ENCODE peak calls at places on chromosomes 4 and X, in eight cellular contexts. G is A549, N is spleen, E is stomach, K is uterus, O is esophagus squamous epithelium, U is transverse colon, P is sigmoid colon. V is an unnamed sample.
A peak's percentile ranks its signal among the peaks of the same experiment; 100 is the strongest.

GRCh38 chrX:44775726-44776125 is 68.1 kb upstream of the DUSP21 start:
- DNase-seq in K (no peak), P (no peak), O (no peak), G (no peak), E (no peak), U (peak; percentile 32), N (no peak), V (no peak)

GRCh38 chr4:88584471-88584900 is 7.8 kb upstream of the HERC3 start:
- DNase-seq in O (no peak), U (no peak), K (no peak), E (no peak), P (no peak), G (no peak), N (no peak), V (no peak)

GRCh38 chr4:186942745-186943606 is 219.3 kb upstream of the FAT1 start:
- DNase-seq in E (no peak), G (no peak), N (no peak), U (no peak), K (no peak), O (no peak), P (peak; percentile 73), V (no peak)

GRCh38 chr4:144627663-144628076 is 18.3 kb upstream of the HHIP start:
- DNase-seq in K (no peak), O (no peak), E (no peak), N (no peak), G (no peak), U (no peak), P (no peak), V (no peak)

GRCh38 chrX:12701625-12702024 is 89.6 kb upstream of the PRPS2 start:
- DNase-seq in U (peak; percentile 42), P (peak; percentile 73), E (peak; percentile 71), N (no peak), G (peak; percentile 41), K (no peak), O (no peak), V (peak; percentile 13)

GRCh38 chr4:29423836-29424721 is 1296.1 kb upstream of the PCDH7 start:
- DNase-seq in O (no peak), E (no peak), N (no peak), G (peak; percentile 0), K (no peak), U (no peak), P (no peak), V (peak; percentile 6)

GRCh38 chr4:76781698-76782595 is 116.0 kb downstream of the SOWAHB start:
- DNase-seq in G (no peak), E (no peak), K (no peak), N (no peak), O (no peak), U (no peak), P (no peak), V (peak; percentile 35)

GRCh38 chr4:26288308-26288982 is 32.4 kb upstream of the RBPJ start:
- DNase-seq in E (no peak), P (no peak), G (no peak), U (no peak), K (no peak), N (no peak), O (no peak), V (peak; percentile 14)

GRCh38 chrX:130108647-130109428 is 1.5 kb downstream of the ELF4 start:
- DNase-seq in E (no peak), N (peak; percentile 90), U (peak; percentile 73), G (peak; percentile 76), P (no peak), O (no peak), K (no peak), V (peak; percentile 81)

GRCh38 chrX:130109429-130110378 is 593 bp downstream of the ELF4 start:
- DNase-seq in E (no peak), K (no peak), O (no peak), U (no peak), G (no peak), P (peak; percentile 69), N (peak; percentile 86), V (no peak)

GRCh38 chrX:130106071-130106470 is 4.2 kb downstream of the ELF4 start:
- DNase-seq in G (no peak), N (no peak), U (no peak), E (no peak), P (no peak), K (no peak), O (no peak), V (no peak)

GRCh38 chrX:130103605-130104004 is 6.7 kb downstream of the ELF4 start:
- DNase-seq in K (no peak), O (no peak), G (no peak), E (no peak), P (no peak), N (no peak), U (no peak), V (no peak)

GRCh38 chrX:130105226-130105625 is 5.1 kb downstream of the ELF4 start:
- DNase-seq in G (no peak), P (no peak), O (no peak), N (no peak), K (no peak), U (no peak), E (no peak), V (no peak)
- TF ChIP-seq POLR2A in G (no peak), P (no peak), O (no peak), N (no peak), K (no peak), U (no peak), E (no peak), V (no peak)

DNA sequence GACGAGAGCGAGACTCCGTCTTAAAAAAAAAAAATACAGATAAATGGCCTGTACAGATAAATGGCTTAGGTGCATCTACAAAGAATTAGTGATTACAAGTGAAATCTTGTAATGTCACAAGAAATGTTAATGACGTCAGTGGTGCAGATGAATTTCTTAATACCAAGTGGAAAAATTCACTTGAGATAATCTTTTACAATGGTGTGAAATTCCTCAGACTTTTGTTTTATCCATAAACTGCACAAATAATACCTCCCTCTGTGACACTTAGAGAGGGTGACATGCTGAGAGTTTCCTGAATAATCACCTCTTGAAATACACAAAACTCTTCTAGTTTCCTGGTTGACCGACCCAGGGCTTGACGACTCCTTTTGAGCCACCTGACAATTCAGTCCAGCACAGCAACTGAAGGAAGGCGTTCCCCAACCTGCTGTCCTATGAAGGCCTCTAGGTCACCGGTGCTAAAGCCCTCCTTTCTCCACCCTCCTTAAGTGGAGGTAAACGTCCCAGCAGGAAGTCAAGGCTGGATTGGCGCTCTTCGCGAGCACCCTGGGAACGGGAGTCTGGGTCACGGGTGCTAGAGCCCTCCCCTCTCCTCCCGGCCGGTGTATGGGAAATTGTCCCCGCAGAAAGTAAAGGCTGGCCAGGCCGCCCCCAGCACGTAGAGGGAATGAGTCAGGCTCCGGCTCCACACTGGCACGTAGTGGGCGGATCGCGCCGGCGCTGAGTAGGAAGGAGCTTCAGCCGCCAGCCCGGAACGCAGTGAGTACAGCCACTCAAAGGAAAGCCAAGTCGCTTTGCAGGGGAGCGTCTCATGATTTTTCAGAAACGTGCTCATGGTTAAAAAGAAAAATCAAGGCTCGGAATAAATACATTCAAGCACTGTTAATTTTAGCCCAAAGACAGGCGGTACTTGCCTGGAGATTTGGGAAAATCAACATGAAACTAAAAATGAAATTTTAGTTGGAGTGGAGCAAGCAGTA is at the start of gene TMEM144:
- DNase-seq in P (peak; percentile 96), O (peak; percentile 5), K (peak; percentile 91), G (peak; percentile 73), E (peak; percentile 89), U (peak; percentile 92), N (peak; percentile 92), V (peak; percentile 65)
- TF ChIP-seq POLR2A in P (peak; percentile 62), O (no peak), K (peak; percentile 41), G (peak; percentile 51), E (no peak), U (peak; percentile 94), N (no peak), V (no peak)

DNA sequence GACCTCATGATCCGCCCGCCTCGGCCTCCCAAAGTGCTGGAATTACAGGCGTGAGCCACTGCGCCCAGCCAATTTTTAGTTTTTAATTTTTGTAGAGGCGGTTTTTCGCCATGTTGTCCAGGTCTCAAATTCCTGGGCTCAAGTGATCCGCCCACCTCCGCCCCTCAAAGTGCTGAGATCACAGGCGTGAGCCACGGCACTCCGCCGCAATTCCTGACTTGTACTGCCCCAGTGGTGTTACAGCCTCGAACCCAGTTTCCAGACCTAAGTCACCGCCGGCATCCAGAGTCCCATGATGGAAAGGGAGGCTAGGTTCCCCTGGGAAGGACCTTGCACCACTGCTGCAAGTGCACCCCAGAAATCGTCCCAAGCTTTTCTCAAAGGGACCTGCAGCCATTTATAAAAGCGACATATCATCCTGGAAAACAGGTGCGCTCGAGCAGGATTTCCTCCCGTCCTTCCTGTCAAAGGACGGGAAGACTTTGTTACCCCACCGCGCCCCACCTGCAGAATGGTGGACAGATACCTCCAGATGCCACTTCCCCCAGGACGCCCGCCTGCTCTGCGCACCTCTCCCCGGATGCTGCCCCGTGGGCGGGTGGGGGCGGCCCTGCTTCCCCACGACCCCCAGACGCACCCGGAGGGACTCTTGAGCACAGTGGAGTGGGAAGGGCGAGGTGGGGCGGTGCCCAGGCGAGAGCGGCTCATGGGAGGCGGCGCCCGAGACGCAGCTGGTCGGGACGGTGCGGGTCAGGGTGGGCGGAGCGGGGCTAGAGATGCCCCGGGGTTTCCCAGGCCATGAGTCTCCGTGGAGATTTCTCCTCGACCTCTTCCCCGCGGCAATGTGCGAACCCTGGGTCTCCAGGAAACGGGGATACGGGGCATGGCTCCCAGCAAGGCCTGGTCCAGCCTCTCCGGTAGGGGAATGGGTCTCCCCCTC is 959 bp upstream of the RPL10 start:
- DNase-seq in G (peak; percentile 61), N (peak; percentile 92), E (peak; percentile 73), U (peak; percentile 83), O (no peak), K (peak; percentile 83), P (peak; percentile 90), V (no peak)
- TF ChIP-seq POLR2A in G (peak; percentile 49), N (no peak), E (no peak), U (no peak), O (no peak), K (peak; percentile 13), P (peak; percentile 30), V (no peak)

GRCh38 chr4:169270156-169270809 is 473 bp downstream of the SH3RF1 start:
- DNase-seq in O (no peak), G (peak; percentile 28), U (peak; percentile 69), K (peak; percentile 46), E (peak; percentile 71), N (peak; percentile 87), P (peak; percentile 70), V (no peak)

GRCh38 chr4:169272265-169272886 is 1.6 kb upstream of the SH3RF1 start:
- DNase-seq in K (no peak), G (no peak), U (no peak), E (no peak), N (no peak), P (no peak), O (no peak), V (no peak)

GRCh38 chr4:169271692-169272007 is 894 bp upstream of the SH3RF1 start:
- DNase-seq in K (no peak), U (peak; percentile 22), G (no peak), O (no peak), P (no peak), E (no peak), N (no peak), V (no peak)

GRCh38 chr4:169268951-169269781 is 1.6 kb downstream of the SH3RF1 start:
- DNase-seq in N (no peak), E (no peak), O (no peak), G (no peak), U (peak; percentile 31), K (no peak), P (no peak), V (no peak)

DNA sequence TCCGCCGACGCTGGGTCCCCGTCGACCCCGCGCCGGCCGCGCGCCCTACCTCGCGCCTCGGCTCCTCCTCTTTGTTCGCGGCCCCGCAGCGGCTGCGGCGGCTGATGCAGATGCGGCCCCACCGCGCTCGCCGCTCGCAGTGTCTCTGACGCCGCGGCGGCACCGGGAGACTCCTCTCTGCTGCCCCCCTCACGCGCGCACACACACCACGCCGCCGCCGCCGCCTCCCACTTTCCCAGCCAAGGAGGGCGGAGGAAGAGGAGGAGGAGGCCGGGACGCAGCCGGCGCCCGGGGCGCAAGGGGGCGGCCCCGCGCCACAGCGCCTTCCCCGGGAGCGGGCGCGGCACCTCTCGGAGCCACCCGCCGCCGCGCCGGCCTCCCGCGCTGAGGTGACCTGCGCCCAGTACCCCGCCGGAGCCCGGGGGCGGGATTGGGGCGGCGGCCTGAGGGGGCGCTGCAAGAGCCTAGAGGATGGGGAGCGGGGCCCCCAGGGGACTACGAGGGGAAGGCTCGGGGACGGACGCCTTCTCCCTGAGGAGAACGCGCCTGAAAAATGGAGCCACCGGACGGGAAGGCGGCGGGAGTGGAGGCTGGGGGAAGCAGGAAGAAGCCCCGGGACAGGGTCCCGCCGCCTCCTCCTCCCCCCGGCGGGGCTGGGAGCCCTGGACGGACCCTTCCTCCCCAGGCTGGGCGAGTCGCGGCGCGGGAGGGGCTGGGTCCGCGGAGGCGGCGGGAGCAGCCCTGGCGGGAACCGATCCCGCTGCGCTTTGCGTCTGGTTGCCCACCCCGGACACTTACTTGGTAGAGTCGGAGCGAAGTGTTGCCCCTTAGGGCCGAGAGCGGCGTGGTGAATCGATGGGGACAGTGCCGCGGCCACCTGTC is at the start of gene SH3RF1:
- DNase-seq in U (peak; percentile 88), E (peak; percentile 90), N (peak; percentile 89), G (peak; percentile 52), K (peak; percentile 90), O (peak; percentile 11), P (peak; percentile 95), V (peak; percentile 46)
- TF ChIP-seq POLR2A in U (peak; percentile 91), E (no peak), N (peak; percentile 23), G (peak; percentile 63), K (peak; percentile 74), O (peak; percentile 46), P (peak; percentile 50), V (peak; percentile 92)